ENCODE peak calls at places on chromosomes 13 and 19, in five cellular contexts. One of them, this sample, is unnamed.

GRCh38 chr19:19137556-19138109 is 645 bp downstream of the TMEM161A start:
- DNase-seq in KBM-7: no peak
- DNase-seq in effector memory CD4-positive, alpha-beta T cell: no peak
- DNase-seq in SW480: no peak
- DNase-seq in MCF 10A: no peak
- DNase-seq in this sample: peak; percentile 58

GRCh38 chr19:925912-926594 is at the start of gene ARID3A:
- DNase-seq in KBM-7: no peak
- DNase-seq in effector memory CD4-positive, alpha-beta T cell: no peak
- DNase-seq in SW480: no peak
- DNase-seq in MCF 10A: no peak
- DNase-seq in this sample: peak; percentile 72

GRCh38 chr19:492091-492531 is 4.2 kb upstream of the MADCAM1 start:
- DNase-seq in KBM-7: no peak
- DNase-seq in effector memory CD4-positive, alpha-beta T cell: peak; percentile 24
- DNase-seq in SW480: no peak
- DNase-seq in MCF 10A: no peak
- DNase-seq in this sample: no peak

GRCh38 chr13:43979492-43979891 is 99.8 kb downstream of the LACC1 start:
- DNase-seq in KBM-7: no peak
- DNase-seq in effector memory CD4-positive, alpha-beta T cell: no peak
- DNase-seq in SW480: no peak
- DNase-seq in MCF 10A: no peak
- DNase-seq in this sample: no peak

GRCh38 chr19:8441725-8442544 is 2.8 kb upstream of the HNRNPM start:
- DNase-seq in KBM-7: no peak
- DNase-seq in effector memory CD4-positive, alpha-beta T cell: no peak
- DNase-seq in SW480: no peak
- DNase-seq in MCF 10A: no peak
- DNase-seq in this sample: no peak

GRCh38 chr19:4113398-4114088 is 10.4 kb downstream of the MAP2K2 start:
- DNase-seq in KBM-7: no peak
- DNase-seq in effector memory CD4-positive, alpha-beta T cell: no peak
- DNase-seq in SW480: no peak
- DNase-seq in MCF 10A: no peak
- DNase-seq in this sample: peak; percentile 22

GRCh38 chr19:13850910-13851753 is 25.8 kb upstream of the NANOS3 start:
- DNase-seq in KBM-7: no peak
- DNase-seq in effector memory CD4-positive, alpha-beta T cell: peak; percentile 70
- DNase-seq in SW480: peak; percentile 98
- DNase-seq in MCF 10A: peak; percentile 95
- DNase-seq in this sample: no peak

GRCh38 chr13:112626124-112626523 is 38.2 kb upstream of the TUBGCP3 start:
- DNase-seq in KBM-7: no peak
- DNase-seq in effector memory CD4-positive, alpha-beta T cell: no peak
- DNase-seq in SW480: no peak
- DNase-seq in MCF 10A: no peak
- DNase-seq in this sample: no peak

GRCh38 chr13:59441596-59442280 is 722.0 kb downstream of the DIAPH3 start:
- DNase-seq in KBM-7: no peak
- DNase-seq in effector memory CD4-positive, alpha-beta T cell: no peak
- DNase-seq in SW480: no peak
- DNase-seq in MCF 10A: no peak
- DNase-seq in this sample: no peak

GRCh38 chr19:10339380-10339960 is at the start of gene ICAM3:
- DNase-seq in KBM-7: peak; percentile 73
- DNase-seq in effector memory CD4-positive, alpha-beta T cell: peak; percentile 24
- DNase-seq in SW480: no peak
- DNase-seq in MCF 10A: no peak
- DNase-seq in this sample: no peak

GRCh38 chr19:13831560-13832056 is 36.4 kb downstream of the ZSWIM4 start:
- DNase-seq in KBM-7: no peak
- DNase-seq in effector memory CD4-positive, alpha-beta T cell: no peak
- DNase-seq in SW480: no peak
- DNase-seq in MCF 10A: no peak
- DNase-seq in this sample: no peak

GRCh38 chr19:14139944-14140343 is 3.6 kb upstream of the ASF1B start:
- DNase-seq in KBM-7: peak; percentile 80
- DNase-seq in effector memory CD4-positive, alpha-beta T cell: no peak
- DNase-seq in SW480: no peak
- DNase-seq in MCF 10A: peak; percentile 22
- DNase-seq in this sample: peak; percentile 100

GRCh38 chr19:45870798-45871197 is 6.7 kb downstream of the FOXA3 start:
- DNase-seq in KBM-7: no peak
- DNase-seq in effector memory CD4-positive, alpha-beta T cell: no peak
- DNase-seq in SW480: no peak
- DNase-seq in MCF 10A: no peak
- DNase-seq in this sample: no peak

GRCh38 chr19:2607712-2608601 is 94.5 kb downstream of the GNG7 start:
- DNase-seq in KBM-7: no peak
- DNase-seq in effector memory CD4-positive, alpha-beta T cell: peak; percentile 75
- DNase-seq in SW480: peak; percentile 31
- DNase-seq in MCF 10A: no peak
- DNase-seq in this sample: no peak

GRCh38 chr13:29362849-29363604 is 232.5 kb downstream of the SLC7A1 start:
- DNase-seq in KBM-7: peak; percentile 65
- DNase-seq in effector memory CD4-positive, alpha-beta T cell: peak; percentile 4
- DNase-seq in SW480: peak; percentile 77
- DNase-seq in MCF 10A: peak; percentile 66
- DNase-seq in this sample: peak; percentile 82

This sample was measured in NCI-H82.